ENCODE peak calls at places on chromosomes 11 and 22, in ten cellular contexts. X is adrenal gland; Q is CD8-positive, alpha-beta memory T cell; H is fibroblast of lung; Z is psoas muscle; N is tibial nerve; O is ovary; Y is pancreas; V is AG04450; I is neural progenitor cell. K is an unnamed sample.

GRCh38 chr11:65849366-65849765 is 8.6 kb downstream of the CFL1 start:
- DNase-seq in O (peak), Q (no peak), V (no peak), N (no peak), I (no peak), Y (no peak), Z (no peak), H (no peak), X (no peak), K (no peak)

GRCh38 chr22:21000215-21000986 is 1.5 kb downstream of the THAP7 start:
- DNase-seq in H (peak), O (no peak), N (no peak), X (no peak), I (no peak), Q (no peak), Y (peak), Z (no peak), V (no peak), K (no peak)

GRCh38 chr11:360326-361280 is 8.7 kb upstream of the B4GALNT4 start:
- DNase-seq in H (no peak), I (no peak), N (no peak), Y (no peak), O (no peak), Z (no peak), X (peak), Q (no peak), V (no peak), K (no peak)

GRCh38 chr11:83970061-83970671 is 684.0 kb upstream of the CCDC90B start:
- DNase-seq in Z (no peak), I (no peak), Y (no peak), O (no peak), V (no peak), N (no peak), H (no peak), Q (no peak), X (no peak), K (no peak)

GRCh38 chr11:24373516-24373915 is 123.3 kb upstream of the LUZP2 start:
- DNase-seq in H (peak), Y (no peak), Z (no peak), N (no peak), V (no peak), O (no peak), I (no peak), X (no peak), Q (no peak), K (no peak)

GRCh38 chr11:82683029-82683428 is 50.6 kb downstream of the FAM181B start:
- DNase-seq in Y (no peak), O (no peak), Q (no peak), X (no peak), N (no peak), H (no peak), V (no peak), I (no peak), Z (no peak), K (no peak)

GRCh38 chr11:82927264-82927880 is 25.8 kb downstream of the DDIAS start:
- DNase-seq in H (peak), X (peak), O (no peak), I (peak), Q (no peak), Y (no peak), Z (no peak), V (peak), N (no peak), K (peak)

GRCh38 chr22:17369553-17370035 is 334 bp downstream of the CECR2 start:
- DNase-seq in V (no peak), Z (peak), N (no peak), H (no peak), Y (no peak), X (no peak), O (peak), Q (no peak), I (peak), K (no peak)

GRCh38 chr11:123434262-123434661 is 4.2 kb downstream of the GRAMD1B start:
- DNase-seq in X (no peak), O (no peak), Y (no peak), V (no peak), N (no peak), Z (no peak), I (peak), H (peak), Q (no peak), K (peak)

GRCh38 chr11:64762916-64763803 is 3.4 kb upstream of the PYGM start:
- DNase-seq in O (no peak), Q (no peak), X (peak), H (peak), N (no peak), Y (peak), V (no peak), Z (peak), I (peak), K (peak)

GRCh38 chr22:20553947-20554741 is 46.7 kb downstream of the MED15 start:
- DNase-seq in Y (no peak), O (no peak), V (no peak), Q (no peak), N (no peak), Z (peak), X (peak), I (no peak), H (no peak), K (no peak)

GRCh38 chr11:58530236-58530635 is 22.3 kb upstream of the OR5B21 start:
- DNase-seq in N (no peak), I (no peak), Z (no peak), X (no peak), Q (no peak), V (no peak), O (no peak), H (no peak), Y (no peak), K (peak)

GRCh38 chr22:32059426-32059825 is 16.4 kb downstream of the SLC5A1 start:
- DNase-seq in I (no peak), X (no peak), Y (no peak), O (no peak), Q (no peak), Z (no peak), N (no peak), H (no peak), V (no peak), K (no peak)

GRCh38 chr11:22539851-22540376 is 85.7 kb downstream of the FANCF start:
- DNase-seq in Q (no peak), Z (no peak), Y (no peak), I (peak), H (peak), X (no peak), O (no peak), V (no peak), N (no peak), K (peak)

GRCh38 chr11:72191961-72192381 is at the start of gene FOLR1:
- DNase-seq in H (peak), Z (no peak), Q (no peak), V (no peak), I (peak), O (no peak), X (no peak), Y (peak), N (no peak), K (no peak)

GRCh38 chr11:34600339-34601084 is 20.4 kb upstream of the EHF start:
- DNase-seq in Q (no peak), H (peak), Y (peak), I (no peak), Z (no peak), V (no peak), N (no peak), O (no peak), X (no peak), K (peak)

GRCh38 chr11:117720061-117720511 is 76.9 kb downstream of the DSCAML1 start:
- DNase-seq in H (no peak), I (peak), Z (no peak), X (no peak), O (no peak), Y (no peak), V (no peak), N (no peak), Q (no peak), K (no peak)

GRCh38 chr22:20433191-20433590 is 4.4 kb downstream of the SCARF2 start:
- DNase-seq in N (no peak), I (no peak), Y (no peak), X (no peak), V (no peak), O (peak), Q (no peak), H (no peak), Z (peak), K (no peak)

GRCh38 chr22:50298937-50299656 is 8.3 kb downstream of the PLXNB2 start:
- DNase-seq in O (no peak), Q (no peak), Y (no peak), V (no peak), N (no peak), Z (no peak), X (no peak), H (no peak), I (peak), K (no peak)
- H3K4me3 ChIP-seq in O (peak), Q (no peak), Y (no peak), V (no peak), N (peak), Z (peak), X (no peak), H (no peak), I (peak), K (no peak)

GRCh38 chr22:19304547-19304946 is 13.0 kb upstream of the CLTCL1 start:
- DNase-seq in Q (no peak), V (no peak), Z (no peak), N (no peak), Y (no peak), X (no peak), O (no peak), H (no peak), I (no peak), K (no peak)
- H3K4me3 ChIP-seq in Q (no peak), V (no peak), Z (no peak), N (no peak), Y (no peak), X (no peak), O (no peak), H (no peak), I (no peak), K (no peak)

DNA sequence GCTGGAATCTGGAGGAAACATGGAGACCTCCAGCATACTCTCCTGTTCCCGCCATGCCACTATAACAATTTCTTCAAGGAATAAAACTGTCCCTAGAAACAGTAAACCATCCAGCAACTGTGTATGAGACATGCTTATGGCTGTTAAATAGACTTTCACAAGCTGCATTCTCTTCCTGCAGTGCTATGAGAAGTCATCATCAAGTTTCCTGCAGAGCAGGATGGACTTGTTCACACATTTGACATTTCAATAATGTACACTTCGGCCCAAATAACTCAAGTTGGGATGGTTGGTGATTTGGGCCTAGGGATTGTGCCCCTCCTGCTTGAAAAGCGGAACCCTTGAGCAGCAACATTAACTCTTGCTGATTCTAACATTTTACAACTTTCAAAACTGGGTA is 20.2 kb upstream of the CSF2RB start:
- DNase-seq in O (no peak), Z (no peak), H (no peak), V (no peak), N (no peak), Y (no peak), Q (no peak), I (no peak), X (no peak), K (no peak)
- H3K4me3 ChIP-seq in O (no peak), Z (no peak), H (no peak), V (no peak), N (no peak), Y (no peak), Q (no peak), I (no peak), X (no peak), K (no peak)

GRCh38 chr11:62612366-62613274 is at the start of the genes EML3 and ROM1:
- DNase-seq in Y (peak), N (peak), Q (peak), Z (peak), X (peak), I (peak), V (peak), O (peak), H (peak), K (peak)
- H3K4me3 ChIP-seq in Y (peak), N (peak), Q (peak), Z (peak), X (peak), I (peak), V (peak), O (peak), H (peak), K (peak)

DNA sequence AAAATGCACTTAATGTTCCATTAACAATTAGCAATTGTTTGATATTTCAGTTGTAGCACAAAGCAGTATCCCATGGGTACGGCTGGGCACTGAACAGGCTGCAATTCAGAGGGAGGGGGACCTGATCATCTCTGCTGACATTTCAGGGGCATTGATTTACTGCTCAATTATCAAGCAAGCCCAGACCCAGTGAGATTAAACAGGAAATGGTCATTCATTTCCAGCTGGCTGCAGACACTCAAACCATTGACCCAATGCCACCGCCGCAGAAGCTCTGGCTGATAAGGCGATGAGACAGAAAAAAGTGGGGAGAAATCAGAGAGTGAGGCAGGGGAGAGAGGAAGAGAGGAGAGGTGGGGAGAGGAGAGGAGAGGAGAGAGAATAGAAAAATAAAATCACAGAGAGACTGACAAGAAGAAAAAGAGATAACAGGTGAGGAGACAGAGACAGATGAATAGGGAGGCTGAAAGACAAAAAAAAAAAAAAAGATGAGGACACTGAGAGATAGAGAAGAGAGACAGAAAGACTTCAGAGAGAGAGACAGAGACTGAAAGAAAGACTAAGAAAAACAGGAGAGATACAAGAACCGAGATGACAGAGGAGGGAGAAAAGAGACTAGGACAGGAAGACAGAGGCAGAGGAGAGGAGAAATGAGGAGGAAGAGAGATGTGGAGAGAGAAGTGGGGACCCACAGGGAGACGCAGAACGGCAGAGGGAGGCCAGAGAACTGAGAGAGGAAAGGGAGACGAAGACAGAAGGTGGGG is 962 bp downstream of the GPR83 start:
- DNase-seq in H (no peak), I (no peak), V (no peak), Z (no peak), O (no peak), X (no peak), N (no peak), Q (no peak), Y (no peak), K (no peak)
- H3K4me3 ChIP-seq in H (no peak), I (peak), V (no peak), Z (no peak), O (no peak), X (no peak), N (peak), Q (no peak), Y (no peak), K (no peak)

GRCh38 chr11:112315861-112316739 is 55.4 kb upstream of the PLET1 start:
- DNase-seq in N (no peak), Z (no peak), O (no peak), X (no peak), Y (no peak), Q (no peak), V (no peak), H (no peak), I (no peak), K (no peak)

GRCh38 chr11:112318193-112318592 is 57.5 kb upstream of the PLET1 start:
- DNase-seq in X (no peak), V (peak), Q (no peak), Z (no peak), O (no peak), Y (no peak), N (no peak), I (no peak), H (peak), K (no peak)

GRCh38 chr11:112316971-112317370 is 56.3 kb upstream of the PLET1 start:
- DNase-seq in Y (no peak), H (no peak), O (no peak), Q (no peak), N (no peak), X (no peak), V (no peak), I (no peak), Z (no peak), K (no peak)

GRCh38 chr11:112320668-112321067 is 60.0 kb upstream of the PLET1 start:
- DNase-seq in Z (peak), V (peak), H (peak), O (peak), Q (no peak), I (no peak), N (peak), X (peak), Y (no peak), K (no peak)

DNA sequence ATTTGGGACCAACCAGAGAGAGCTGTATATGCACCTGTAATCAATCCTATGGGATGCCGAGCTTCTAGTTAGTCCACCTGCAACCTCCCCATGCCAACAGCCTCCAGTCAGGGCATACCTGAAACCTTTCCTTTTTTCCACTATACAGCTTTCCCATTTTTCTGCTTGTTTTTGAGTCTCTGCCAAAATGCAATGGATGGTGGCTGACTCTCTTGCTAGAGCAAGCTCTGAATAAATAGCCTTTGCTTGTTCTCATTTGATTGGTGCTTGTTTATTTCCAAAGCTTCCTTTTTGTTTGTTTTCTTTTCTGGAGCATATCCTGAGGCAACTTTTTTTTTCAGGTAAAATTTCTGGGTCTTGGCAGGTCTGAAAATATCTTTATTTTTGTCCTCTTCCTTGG is 58.0 kb upstream of the PLET1 start:
- DNase-seq in N (no peak), Q (no peak), V (no peak), I (no peak), O (no peak), X (no peak), Z (no peak), Y (no peak), H (no peak), K (no peak)
- H3K4me3 ChIP-seq in N (no peak), Q (no peak), V (no peak), I (no peak), O (no peak), X (no peak), Z (no peak), Y (no peak), H (no peak), K (no peak)